ENCODE peak calls at places on chromosomes 12 and 14, in six cellular contexts. T, W, M, F, L and H are unnamed samples.

GRCh38 chr14:45699451-45699850 is 446.4 kb upstream of the MIS18BP1 start:
- DNase-seq in T (no peak), F (no peak), L (peak), W (no peak), M (no peak), H (no peak)

GRCh38 chr12:42588981-42589464 is 523 bp downstream of the PRICKLE1 start:
- DNase-seq in T (peak), M (peak), W (no peak), L (peak), F (no peak), H (peak)

GRCh38 chr14:101600336-101600890 is 39.1 kb downstream of the DIO3 start:
- DNase-seq in L (no peak), T (no peak), W (no peak), F (peak), M (peak), H (no peak)

GRCh38 chr14:100439781-100440180 is 116.6 kb downstream of the SLC25A47 start:
- DNase-seq in M (no peak), L (no peak), T (peak), F (peak), W (no peak), H (peak)

GRCh38 chr12:94329366-94329765 is 130.3 kb downstream of the CEP83 start:
- DNase-seq in F (no peak), W (no peak), M (no peak), L (peak), T (no peak), H (no peak)

GRCh38 chr14:68466491-68466977 is 326.3 kb downstream of the ZFP36L1 start:
- DNase-seq in T (peak), W (no peak), L (peak), M (no peak), F (no peak), H (peak)

GRCh38 chr14:103056322-103057027 is 874 bp downstream of the CDC42BPB start:
- DNase-seq in L (peak), M (peak), W (no peak), F (no peak), T (peak), H (peak)

GRCh38 chr14:67941456-67942018 is 122.0 kb downstream of the RAD51B start:
- DNase-seq in L (peak), F (no peak), M (no peak), T (peak), W (no peak), H (peak)

GRCh38 chr12:6451348-6452244 is at the start of gene TAPBPL:
- DNase-seq in W (peak), F (no peak), L (peak), T (peak), M (peak), H (peak)

GRCh38 chr14:70655110-70655826 is 13.6 kb downstream of the TTC9 start:
- DNase-seq in W (peak), T (no peak), L (peak), F (no peak), M (no peak), H (no peak)

GRCh38 chr14:84825481-84825880 is 704.5 kb upstream of the FLRT2 start:
- DNase-seq in W (no peak), T (no peak), L (peak), F (no peak), M (no peak), H (peak)

GRCh38 chr12:123602651-123603195 is 824 bp downstream of the DDX55 start:
- DNase-seq in W (no peak), L (peak), M (no peak), F (no peak), T (peak), H (peak)

GRCh38 chr14:69214376-69214775 is 23.1 kb downstream of the EXD2 start:
- DNase-seq in M (no peak), T (no peak), W (no peak), F (no peak), L (peak), H (no peak)

GRCh38 chr14:49427117-49427516 is 159.1 kb downstream of the RPS29 start:
- DNase-seq in M (no peak), W (no peak), L (no peak), F (no peak), T (no peak), H (no peak)

GRCh38 chr14:74848768-74849167 is 27.2 kb downstream of the PROX2 start:
- DNase-seq in T (no peak), F (no peak), W (no peak), L (no peak), M (no peak), H (peak)

GRCh38 chr14:97866186-97866585 is 1069.0 kb downstream of the VRK1 start:
- DNase-seq in F (no peak), W (no peak), T (no peak), L (no peak), M (no peak), H (no peak)

GRCh38 chr14:95520346-95520745 is 3.9 kb upstream of the SYNE3 start:
- DNase-seq in F (no peak), W (no peak), T (no peak), M (no peak), L (no peak), H (no peak)

GRCh38 chr14:103129301-103130016 is 6.2 kb downstream of the TNFAIP2 start:
- DNase-seq in F (no peak), M (peak), L (no peak), W (no peak), T (no peak), H (no peak)